ENCODE peak calls at places on chromosomes 7 and 10, in four cellular contexts. D, A, Y and O are unnamed samples.

GRCh38 chr7:138755331-138755747 is 42.5 kb upstream of the TMEM213 start:
- DNase-seq in D (no peak), A (peak; percentile 84), Y (peak; percentile 46), O (no peak)

GRCh38 chr7:149071641-149072437 is 18.7 kb downstream of the ZNF786 start:
- DNase-seq in D (peak; percentile 69), A (no peak), Y (no peak), O (no peak)

GRCh38 chr10:109405338-109405737 is 518.0 kb downstream of the XPNPEP1 start:
- DNase-seq in D (no peak), A (no peak), Y (no peak), O (no peak)

GRCh38 chr7:130387628-130388403 is 7.5 kb downstream of the CPA1 start:
- DNase-seq in D (no peak), A (no peak), Y (no peak), O (no peak)

GRCh38 chr10:124285587-124286527 is 132.9 kb downstream of the OAT start:
- DNase-seq in D (peak; percentile 35), A (no peak), Y (no peak), O (no peak)

GRCh38 chr10:131849591-131850489 is 51.0 kb upstream of the PPP2R2D start:
- DNase-seq in D (peak; percentile 43), A (no peak), Y (no peak), O (no peak)

GRCh38 chr10:12902959-12903358 is 98.6 kb downstream of the CCDC3 start:
- DNase-seq in D (no peak), A (no peak), Y (no peak), O (no peak)

GRCh38 chr7:30912021-30912420 is 368 bp downstream of the AQP1 start:
- DNase-seq in D (no peak), A (no peak), Y (no peak), O (no peak)